ENCODE peak calls at places on chromosomes 7 and 10, in six cellular contexts. F is HCT116, N is IMR-90, J is HepG2, R is H1, T is K562. L is an unnamed sample.

GRCh38 chr7:5693529-5693928 is 87.9 kb downstream of the RNF216 start:
- DNase-seq in T (no peak), N (peak), J (peak), F (no peak), R (no peak), L (no peak)

GRCh38 chr7:43479042-43479441 is 103.9 kb upstream of the STK17A start:
- DNase-seq in F (no peak), N (no peak), T (no peak), J (peak), R (no peak), L (no peak)

GRCh38 chr7:89246196-89246595 is 450.7 kb upstream of the TEX47 start:
- DNase-seq in T (no peak), J (no peak), N (no peak), R (no peak), F (no peak), L (no peak)

GRCh38 chr7:22992874-22993840 is 20.8 kb downstream of the HYCC1 start:
- DNase-seq in J (no peak), T (no peak), F (no peak), R (no peak), N (no peak), L (no peak)

GRCh38 chr7:32093415-32094408 is 23.5 kb upstream of the PDE1C start:
- DNase-seq in N (peak), F (no peak), J (no peak), T (no peak), R (no peak), L (no peak)

GRCh38 chr7:123674399-123675091 is 18.9 kb downstream of the LMOD2 start:
- DNase-seq in R (no peak), N (peak), J (no peak), F (no peak), T (no peak), L (no peak)

GRCh38 chr7:44547536-44548221 is 6.5 kb upstream of the NPC1L1 start:
- DNase-seq in J (peak), R (no peak), F (no peak), N (no peak), T (no peak), L (no peak)

GRCh38 chr7:118477026-118477425 is 252.5 kb downstream of the ANKRD7 start:
- DNase-seq in F (no peak), J (no peak), T (no peak), R (no peak), N (no peak), L (no peak)

GRCh38 chr10:130652544-130652943 is 516.4 kb downstream of the GLRX3 start:
- DNase-seq in N (no peak), J (no peak), F (no peak), R (no peak), T (no peak), L (no peak)

GRCh38 chr10:86684305-86684704 is 16.0 kb downstream of the LDB3 start:
- DNase-seq in R (no peak), J (no peak), T (peak), F (no peak), N (peak), L (no peak)

GRCh38 chr7:74191231-74191630 is 17.1 kb downstream of the EIF4H start:
- DNase-seq in N (no peak), R (no peak), J (no peak), F (no peak), T (no peak), L (no peak)

GRCh38 chr7:69739906-69740545 is 141.8 kb downstream of the AUTS2 start:
- DNase-seq in J (no peak), F (no peak), R (no peak), T (no peak), N (no peak), L (no peak)

GRCh38 chr7:92567460-92567859 is 22.7 kb downstream of the FAM133B start:
- DNase-seq in R (no peak), J (no peak), N (peak), F (no peak), T (no peak), L (no peak)

GRCh38 chr7:29424295-29424983 is 139.2 kb upstream of the PRR15 start:
- DNase-seq in R (no peak), F (no peak), N (no peak), J (no peak), T (no peak), L (no peak)

GRCh38 chr7:47763063-47763974 is 181.4 kb upstream of the TNS3 start:
- DNase-seq in F (no peak), T (no peak), N (peak), J (peak), R (no peak), L (peak)

GRCh38 chr10:20207700-20208099 is 391.5 kb downstream of the PLXDC2 start:
- DNase-seq in F (no peak), T (no peak), R (no peak), J (no peak), N (no peak), L (no peak)

GRCh38 chr10:49324711-49325110 is 25.7 kb downstream of the C10orf71 start:
- DNase-seq in R (no peak), J (no peak), T (no peak), N (no peak), F (no peak), L (no peak)

GRCh38 chr7:100017300-100017699 is 1.9 kb downstream of the ZKSCAN1 start:
- DNase-seq in F (no peak), R (no peak), N (no peak), T (no peak), J (peak), L (no peak)

GRCh38 chr7:91949221-91950009 is 8.8 kb downstream of the AKAP9 start:
- DNase-seq in R (no peak), F (no peak), J (no peak), T (no peak), N (peak), L (no peak)

GRCh38 chr10:11265486-11265885 is 247.8 kb downstream of the CELF2 start:
- DNase-seq in J (no peak), T (no peak), N (no peak), F (no peak), R (no peak), L (no peak)

GRCh38 chr7:333399-333776 is 43.4 kb downstream of the FOXL3 start:
- DNase-seq in N (no peak), R (no peak), T (no peak), F (no peak), J (peak), L (peak)

GRCh38 chr7:108839091-108839490 is 269.4 kb downstream of the DNAJB9 start:
- DNase-seq in J (no peak), N (no peak), F (no peak), T (no peak), R (no peak), L (no peak)

GRCh38 chr10:66931949-66932343 is 6.1 kb downstream of the LRRTM3 start:
- DNase-seq in N (no peak), F (no peak), T (no peak), J (no peak), R (no peak), L (no peak)

GRCh38 chr7:133054167-133054840 is 27.6 kb downstream of the CHCHD3 start:
- DNase-seq in T (no peak), J (no peak), F (no peak), R (no peak), N (peak), L (no peak)

GRCh38 chr10:17523917-17524316 is 69.5 kb upstream of the ST8SIA6 start:
- DNase-seq in J (peak), T (no peak), R (no peak), F (no peak), N (no peak), L (peak)

GRCh38 chr7:40237731-40238130 is 102.9 kb downstream of the SUGCT start:
- DNase-seq in F (no peak), N (no peak), R (no peak), T (no peak), J (no peak), L (no peak)

GRCh38 chr10:120917521-120918250 is 66.5 kb downstream of the WDR11 start:
- DNase-seq in R (no peak), N (no peak), J (no peak), F (no peak), T (no peak), L (no peak)

GRCh38 chr7:116591202-116592040 is 66.6 kb downstream of the CAV1 start:
- DNase-seq in J (no peak), N (peak), R (no peak), F (peak), T (peak), L (peak)

GRCh38 chr10:110357252-110357780 is 52.6 kb upstream of the SMNDC1 start:
- DNase-seq in T (no peak), F (peak), R (no peak), N (peak), J (peak), L (no peak)
- TF ChIP-seq POLR2A in T (no peak), F (no peak), R (no peak), N (peak), J (no peak), L (no peak)

GRCh38 chr7:129578829-129579228 is 32.7 kb upstream of the NRF1 start:
- DNase-seq in N (no peak), J (no peak), F (no peak), T (no peak), R (no peak), L (no peak)

GRCh38 chr7:129577881-129578462 is 33.5 kb upstream of the NRF1 start:
- DNase-seq in T (no peak), R (no peak), N (no peak), F (no peak), J (no peak), L (no peak)

GRCh38 chr7:129575699-129576098 is 35.8 kb upstream of the NRF1 start:
- DNase-seq in F (no peak), T (no peak), N (no peak), R (no peak), J (no peak), L (no peak)

GRCh38 chr7:129574487-129574886 is 37.0 kb upstream of the NRF1 start:
- DNase-seq in F (no peak), J (no peak), N (peak), R (no peak), T (no peak), L (peak)

DNA sequence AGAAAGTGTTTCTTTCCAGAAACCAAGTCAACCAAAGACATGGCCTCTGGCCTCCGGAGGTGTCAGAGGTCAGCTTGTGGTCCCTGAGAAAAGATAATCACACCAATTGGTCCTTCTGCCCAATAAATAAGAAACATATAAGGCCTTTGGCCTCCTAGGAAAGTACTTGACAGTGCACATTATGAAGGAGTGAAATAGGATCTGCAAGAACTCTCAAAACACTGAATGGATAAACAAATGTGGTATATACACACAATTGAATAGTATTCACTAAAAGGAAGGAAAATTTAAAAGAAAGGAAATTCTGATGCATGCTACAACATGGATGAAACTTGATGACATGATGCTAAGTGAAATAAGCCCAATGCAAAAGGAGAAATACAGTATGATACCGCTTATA is 35.4 kb upstream of the NRF1 start:
- DNase-seq in F (no peak), J (no peak), R (no peak), T (no peak), N (peak), L (no peak)
- TF ChIP-seq CEBPB in F (no peak), J (no peak), R (no peak), T (no peak), N (no peak), L (no peak)

GRCh38 chr7:28083159-28083997 is 97.2 kb downstream of the JAZF1 start:
- DNase-seq in F (no peak), R (no peak), T (no peak), J (no peak), N (peak), L (peak)
- TF ChIP-seq POLR2A in F (no peak), R (no peak), T (no peak), J (no peak), N (no peak), L (no peak)

GRCh38 chr10:88843171-88843570 is 8.5 kb downstream of the ANKRD22 start:
- DNase-seq in J (no peak), T (no peak), F (no peak), N (no peak), R (no peak), L (no peak)
- TF ChIP-seq CEBPB in J (no peak), T (no peak), F (no peak), N (no peak), R (no peak), L (no peak)

GRCh38 chr10:45000138-45000763 is 472 bp upstream of the ZNF22 start:
- DNase-seq in R (no peak), T (no peak), N (peak), J (no peak), F (no peak), L (no peak)
- TF ChIP-seq POLR2A in R (no peak), T (no peak), N (no peak), J (no peak), F (no peak), L (no peak)

GRCh38 chr10:35574924-35575352 is 30.2 kb upstream of the GJD4 start:
- DNase-seq in N (peak), J (no peak), F (no peak), T (peak), R (peak), L (no peak)
- TF ChIP-seq CEBPB in N (peak), J (no peak), F (no peak), T (no peak), R (no peak), L (no peak)

GRCh38 chr10:95394161-95394880 is 103.5 kb upstream of the PDLIM1 start:
- DNase-seq in T (peak), R (no peak), F (peak), J (peak), N (no peak), L (peak)
- TF ChIP-seq POLR2A in T (peak), R (no peak), F (no peak), J (no peak), N (no peak), L (no peak)

DNA sequence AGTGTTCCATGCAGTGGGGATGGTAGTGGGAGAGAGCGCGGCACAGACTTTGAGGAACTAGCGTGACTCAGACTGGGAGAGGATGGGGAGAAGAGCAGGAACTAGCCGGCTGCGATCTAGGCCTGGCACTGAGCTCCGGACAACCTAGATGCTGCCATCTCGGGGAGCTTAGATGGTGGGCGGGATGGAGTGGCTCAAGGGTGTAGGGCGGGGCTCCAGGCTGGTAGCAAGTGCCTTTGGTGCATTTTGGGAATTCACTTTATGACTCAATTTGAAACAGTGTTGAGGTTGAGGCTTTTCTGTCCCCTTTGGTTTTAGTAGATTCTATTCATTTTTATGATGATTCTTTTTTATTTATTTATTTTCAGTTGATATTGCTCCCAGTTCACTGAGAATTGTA is 185.3 kb upstream of the GPR26 start:
- DNase-seq in N (no peak), R (no peak), T (no peak), F (no peak), J (no peak), L (no peak)
- TF ChIP-seq CEBPB in N (no peak), R (no peak), T (no peak), F (no peak), J (no peak), L (no peak)